ENCODE peak calls at places on chromosome 1, in five cellular contexts. O is K562, Y is esophagus squamous epithelium, C is sigmoid colon, M is adrenal gland. R is an unnamed sample. For H3K27me3, the result is how much of the 10 kb centered on the place peaks cover.

GRCh38 chr1:911875-912739 is 11.6 kb upstream of the SAMD11 start:
- DNase-seq in O (no peak), Y (no peak), C (peak), M (no peak), R (no peak)

GRCh38 chr1:151143986-151144385 is 2.4 kb downstream of the SEMA6C start:
- DNase-seq in O (no peak), Y (no peak), C (no peak), M (no peak), R (no peak)

GRCh38 chr1:18907914-18908845 is 5.8 kb upstream of the ALDH4A1 start:
- DNase-seq in O (peak), Y (no peak), C (no peak), M (no peak), R (no peak)

GRCh38 chr1:168520052-168520751 is 23.6 kb downstream of the XCL2 start:
- DNase-seq in O (no peak), Y (no peak), C (no peak), M (no peak), R (no peak)

GRCh38 chr1:119327436-119328155 is 41.0 kb upstream of the HAO2 start:
- DNase-seq in O (no peak), Y (no peak), C (peak), M (peak), R (peak)

GRCh38 chr1:2404890-2405511 is 7.4 kb downstream of the PEX10 start:
- DNase-seq in O (no peak), Y (no peak), C (no peak), M (peak), R (no peak)

GRCh38 chr1:111227875-111228747 is 598 bp downstream of the CHI3L2 start:
- DNase-seq in O (no peak), Y (no peak), C (no peak), M (peak), R (peak)

GRCh38 chr1:198465201-198466144 is 75.0 kb downstream of the ATP6V1G3 start:
- DNase-seq in O (no peak), Y (no peak), C (no peak), M (no peak), R (no peak)

GRCh38 chr1:244615301-244615700 is 37.6 kb upstream of the DESI2 start:
- DNase-seq in O (no peak), Y (no peak), C (no peak), M (no peak), R (no peak)

DNA sequence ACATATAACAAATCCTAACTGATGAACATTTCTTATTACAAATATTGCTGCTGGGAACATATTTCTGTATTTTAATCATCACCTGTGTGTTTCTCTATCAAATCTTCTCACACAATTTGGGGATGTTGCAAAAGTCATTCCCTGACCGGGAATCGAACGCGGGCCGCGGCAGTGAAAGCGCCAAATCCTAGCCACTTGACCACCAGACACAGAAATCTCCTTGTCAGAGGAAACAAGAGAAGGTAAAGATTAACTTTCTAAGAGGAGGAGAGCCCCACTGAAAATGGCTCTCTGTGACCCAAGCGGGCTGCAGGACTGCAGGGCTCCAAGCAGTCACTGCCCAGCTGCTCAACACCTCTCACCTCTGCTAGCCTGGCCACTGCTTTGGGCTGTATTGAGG is 304.9 kb downstream of the FAM72C start:
- DNase-seq in O (no peak), Y (no peak), C (no peak), M (no peak), R (no peak)
- H3K27me3 ChIP-seq in O (under half), Y (half or more), C (under half), M (under half), R (under half)

GRCh38 chr1:6090996-6091822 is 45.5 kb downstream of the KCNAB2 start:
- DNase-seq in O (no peak), Y (no peak), C (no peak), M (no peak), R (no peak)

GRCh38 chr1:6092211-6092610 is 46.5 kb downstream of the KCNAB2 start:
- DNase-seq in O (no peak), Y (no peak), C (no peak), M (no peak), R (no peak)

GRCh38 chr1:6088956-6089355 is 43.3 kb downstream of the KCNAB2 start:
- DNase-seq in O (no peak), Y (no peak), C (no peak), M (no peak), R (no peak)

GRCh38 chr1:6091823-6092109 is 46.1 kb downstream of the KCNAB2 start:
- DNase-seq in O (no peak), Y (no peak), C (no peak), M (no peak), R (no peak)

GRCh38 chr1:6090288-6090687 is 44.6 kb downstream of the KCNAB2 start:
- DNase-seq in O (no peak), Y (no peak), C (no peak), M (no peak), R (no peak)
- TF ChIP-seq POLR2A in O (no peak), Y (no peak), C (no peak), M (no peak), R (no peak)

GRCh38 chr1:156845055-156845952 is 13.6 kb downstream of the INSRR start:
- DNase-seq in O (peak), Y (no peak), C (no peak), M (no peak), R (no peak)
- H3K27me3 ChIP-seq in O (under half), Y (half or more), C (half or more), M (under half), R (under half)

DNA sequence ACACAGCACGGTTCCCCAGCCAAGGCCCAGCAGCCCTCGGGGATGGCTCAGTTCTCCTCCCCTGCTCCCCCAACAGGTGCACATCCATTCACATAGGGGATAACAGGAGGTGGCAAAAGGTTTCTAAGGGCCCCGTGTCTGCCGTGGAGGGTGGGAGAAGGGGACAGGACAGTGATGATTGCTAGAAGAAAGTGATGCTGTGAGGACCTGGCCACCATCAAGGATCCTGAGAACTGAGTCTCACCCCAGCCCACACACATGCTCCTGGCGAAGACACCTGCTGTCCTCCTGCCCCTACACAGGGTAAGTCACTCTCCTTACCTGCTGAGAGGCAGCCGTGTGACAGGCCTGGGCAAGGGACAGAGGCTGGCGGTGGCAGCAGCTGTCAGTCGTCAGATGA is 54.5 kb downstream of the GNG4 start:
- DNase-seq in O (no peak), Y (no peak), C (no peak), M (no peak), R (no peak)
- TF ChIP-seq POLR2A in O (no peak), Y (no peak), C (no peak), M (no peak), R (no peak)

GRCh38 chr1:54754486-54755285 is 9.6 kb downstream of the PARS2 start:
- DNase-seq in O (no peak), Y (no peak), C (no peak), M (no peak), R (no peak)
- H3K27me3 ChIP-seq in O (under half), Y (under half), C (under half), M (under half), R (under half)

GRCh38 chr1:24901791-24902470 is 28.1 kb downstream of the RUNX3 start:
- DNase-seq in O (no peak), Y (no peak), C (no peak), M (no peak), R (no peak)

GRCh38 chr1:24902471-24902891 is 27.6 kb downstream of the RUNX3 start:
- DNase-seq in O (no peak), Y (no peak), C (no peak), M (no peak), R (no peak)

GRCh38 chr1:24903955-24904730 is 25.9 kb downstream of the RUNX3 start:
- DNase-seq in O (no peak), Y (no peak), C (peak), M (peak), R (no peak)

GRCh38 chr1:24903560-24903954 is 26.5 kb downstream of the RUNX3 start:
- DNase-seq in O (no peak), Y (no peak), C (no peak), M (peak), R (no peak)

DNA sequence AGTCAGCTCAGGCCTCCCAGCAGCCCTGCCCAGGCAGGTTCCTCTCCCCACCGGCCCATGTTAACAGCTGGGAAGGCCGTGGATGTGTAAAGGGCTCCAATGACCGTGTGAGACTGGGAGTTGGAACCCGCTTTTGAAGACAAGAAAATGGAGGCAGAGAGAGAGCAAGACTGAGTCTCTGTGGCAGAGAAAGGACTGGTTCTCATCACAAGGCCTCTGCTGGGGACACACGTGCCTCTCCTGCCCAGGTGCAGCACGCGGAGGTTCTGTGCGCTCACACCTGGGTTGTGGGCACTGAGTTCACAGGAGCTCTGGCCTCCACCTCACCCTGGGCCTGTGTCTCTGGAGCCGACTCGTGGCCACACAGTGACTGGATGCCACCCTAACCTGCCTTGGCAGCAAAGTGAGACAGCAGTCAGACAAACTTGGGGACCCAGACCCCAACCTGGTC is 27.0 kb downstream of the RUNX3 start:
- DNase-seq in O (no peak), Y (no peak), C (no peak), M (peak), R (no peak)
- TF ChIP-seq POLR2A in O (no peak), Y (no peak), C (no peak), M (no peak), R (no peak)

R was measured in prostate gland.